ENCODE peak calls at places on chromosomes 1 and 21, in six cellular contexts. G is aorta; H is tibial nerve; J is Peyer's patch; O is CD8-positive, alpha-beta T cell; K is fibroblast of lung. C is an unnamed sample. For H3K4me1, the result is how much of the 10 kb centered on the place peaks cover.

GRCh38 chr1:214303538-214303937 is 22.6 kb downstream of the SMYD2 start:
- DNase-seq in O (no peak), J (no peak), G (no peak), K (peak), H (no peak), C (no peak)

GRCh38 chr1:107467286-107467685 is 326.4 kb downstream of the NTNG1 start:
- DNase-seq in H (no peak), J (no peak), G (no peak), O (no peak), K (no peak), C (no peak)

GRCh38 chr1:206679738-206680211 is 4.9 kb upstream of the MAPKAPK2 start:
- DNase-seq in G (no peak), H (no peak), J (no peak), K (no peak), O (no peak), C (no peak)

GRCh38 chr1:64228181-64228957 is 24.9 kb downstream of the UBE2U start:
- DNase-seq in J (no peak), O (no peak), G (no peak), H (no peak), K (no peak), C (no peak)

GRCh38 chr1:52288286-52288685 is 77.7 kb downstream of the CC2D1B start:
- DNase-seq in G (no peak), J (no peak), O (no peak), H (no peak), K (peak), C (no peak)

GRCh38 chr1:15691434-15692032 is 7.4 kb downstream of the PLEKHM2 start:
- DNase-seq in J (no peak), G (peak), H (no peak), O (no peak), K (peak), C (no peak)

GRCh38 chr1:1161078-1161682 is 12.5 kb upstream of the TTLL10 start:
- DNase-seq in K (no peak), O (no peak), G (no peak), J (no peak), H (no peak), C (no peak)

GRCh38 chr1:45498279-45498678 is 1.6 kb downstream of the CCDC163 start:
- DNase-seq in K (no peak), H (no peak), G (no peak), J (no peak), O (no peak), C (no peak)

GRCh38 chr1:214004014-214004413 is 16.2 kb downstream of the PROX1 start:
- DNase-seq in O (no peak), G (no peak), H (no peak), K (no peak), J (no peak), C (no peak)

GRCh38 chr1:53145619-53145941 is 3.1 kb upstream of the SLC1A7 start:
- DNase-seq in G (no peak), O (no peak), J (no peak), H (no peak), K (no peak), C (no peak)

GRCh38 chr1:78101514-78101913 is 55.7 kb downstream of the GIPC2 start:
- DNase-seq in H (peak), O (no peak), G (no peak), J (no peak), K (peak), C (no peak)

GRCh38 chr1:40352126-40352525 is 21.4 kb upstream of the SMAP2 start:
- DNase-seq in H (no peak), G (no peak), J (no peak), K (no peak), O (no peak), C (no peak)

GRCh38 chr1:89640440-89640839 is 7.5 kb downstream of the LRRC8C start:
- DNase-seq in G (no peak), H (no peak), K (no peak), O (no peak), J (no peak), C (no peak)

GRCh38 chr1:109501644-109502367 is 7.7 kb downstream of the AMIGO1 start:
- DNase-seq in G (no peak), H (no peak), O (no peak), K (no peak), J (no peak), C (no peak)

GRCh38 chr1:164092603-164093353 is 466.2 kb upstream of the PBX1 start:
- DNase-seq in O (no peak), H (no peak), G (no peak), J (no peak), K (peak), C (no peak)

GRCh38 chr21:41926068-41926806 is 27.6 kb downstream of the C2CD2 start:
- DNase-seq in H (no peak), J (no peak), G (no peak), K (peak), O (peak), C (peak)

GRCh38 chr1:25912076-25912831 is 6.0 kb upstream of the STMN1 start:
- DNase-seq in O (no peak), J (no peak), H (no peak), G (no peak), K (peak), C (no peak)

GRCh38 chr1:56506951-56507437 is 72.4 kb downstream of the PLPP3 start:
- DNase-seq in G (no peak), H (no peak), K (no peak), J (no peak), O (no peak), C (no peak)

GRCh38 chr1:111221633-111222286 is 5.8 kb upstream of the CHI3L2 start:
- DNase-seq in G (no peak), K (peak), O (peak), J (no peak), H (no peak), C (no peak)

GRCh38 chr1:99603699-99604595 is 42.0 kb upstream of the PALMD start:
- DNase-seq in J (no peak), K (peak), G (no peak), O (no peak), H (no peak), C (no peak)

GRCh38 chr1:36207339-36207738 is 16.9 kb upstream of the THRAP3 start:
- DNase-seq in J (no peak), G (peak), O (no peak), K (peak), H (peak), C (no peak)

GRCh38 chr1:218969021-218969420 is 204.7 kb upstream of the LYPLAL1 start:
- DNase-seq in G (no peak), K (no peak), H (no peak), O (no peak), J (no peak), C (no peak)

GRCh38 chr1:170267317-170267716 is 121.6 kb downstream of the NTMT2 start:
- DNase-seq in O (no peak), G (no peak), J (no peak), K (peak), H (no peak), C (no peak)

GRCh38 chr1:43868741-43869067 is 64.9 kb upstream of the ARTN start:
- DNase-seq in H (peak), O (no peak), K (peak), J (no peak), G (no peak), C (no peak)

GRCh38 chr1:47592296-47592975 is 154.6 kb downstream of the FOXD2 start:
- DNase-seq in J (peak), G (no peak), O (no peak), K (no peak), H (no peak), C (no peak)

GRCh38 chr1:109263234-109263596 is 13.9 kb downstream of the CELSR2 start:
- DNase-seq in G (no peak), K (no peak), O (no peak), J (no peak), H (no peak), C (no peak)

GRCh38 chr1:166956872-166957271 is 18.5 kb downstream of the ILDR2 start:
- DNase-seq in H (no peak), J (no peak), K (no peak), G (no peak), O (no peak), C (no peak)

GRCh38 chr1:187408217-187409004 is 579.7 kb downstream of the PLA2G4A start:
- DNase-seq in H (no peak), J (no peak), O (no peak), K (no peak), G (no peak), C (no peak)

GRCh38 chr1:3651939-3652537 is at the start of gene TP73:
- DNase-seq in G (peak), K (no peak), J (peak), H (no peak), O (no peak), C (no peak)

GRCh38 chr1:33429846-33430750 is 797 bp downstream of the PHC2 start:
- DNase-seq in H (no peak), G (peak), O (no peak), K (no peak), J (peak), C (peak)

GRCh38 chr1:96473791-96474452 is 247.7 kb upstream of the PTBP2 start:
- DNase-seq in J (no peak), O (no peak), G (no peak), K (no peak), H (no peak), C (no peak)

DNA sequence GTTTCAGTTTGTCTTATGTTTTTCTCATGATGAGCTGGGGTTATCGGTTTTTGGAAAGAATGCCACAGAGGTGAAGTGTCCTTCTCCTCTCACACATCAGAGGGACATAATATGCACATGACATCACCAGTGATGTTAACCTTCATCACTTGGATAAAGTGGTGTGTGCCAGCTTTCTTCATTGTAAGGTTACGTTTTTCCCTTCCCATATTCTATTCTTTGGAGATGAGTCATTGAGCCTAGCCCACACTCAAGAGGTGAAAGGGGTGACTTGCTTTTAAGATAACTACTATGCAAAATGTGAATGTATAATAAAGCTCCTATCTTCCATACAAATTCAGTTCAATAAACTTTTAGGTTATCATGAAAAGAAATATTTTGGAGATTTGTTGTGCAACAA is 36.7 kb upstream of the MAGI3 start:
- DNase-seq in H (no peak), O (no peak), G (no peak), J (no peak), K (no peak), C (no peak)
- H3K4me1 ChIP-seq in H (under half), O (under half), G (under half), J (under half), K (under half), C (under half)

GRCh38 chr1:21341022-21341421 is 50.8 kb upstream of the ECE1 start:
- DNase-seq in K (no peak), G (no peak), J (no peak), O (no peak), H (no peak), C (no peak)

GRCh38 chr1:21339402-21340229 is 49.4 kb upstream of the ECE1 start:
- DNase-seq in K (no peak), G (no peak), J (no peak), O (no peak), H (no peak), C (no peak)

GRCh38 chr1:21340230-21340564 is 49.9 kb upstream of the ECE1 start:
- DNase-seq in J (peak), H (no peak), K (no peak), O (no peak), G (peak), C (no peak)

GRCh38 chr1:21342961-21343838 is 52.9 kb upstream of the ECE1 start:
- DNase-seq in H (peak), K (no peak), O (peak), G (no peak), J (no peak), C (peak)

DNA sequence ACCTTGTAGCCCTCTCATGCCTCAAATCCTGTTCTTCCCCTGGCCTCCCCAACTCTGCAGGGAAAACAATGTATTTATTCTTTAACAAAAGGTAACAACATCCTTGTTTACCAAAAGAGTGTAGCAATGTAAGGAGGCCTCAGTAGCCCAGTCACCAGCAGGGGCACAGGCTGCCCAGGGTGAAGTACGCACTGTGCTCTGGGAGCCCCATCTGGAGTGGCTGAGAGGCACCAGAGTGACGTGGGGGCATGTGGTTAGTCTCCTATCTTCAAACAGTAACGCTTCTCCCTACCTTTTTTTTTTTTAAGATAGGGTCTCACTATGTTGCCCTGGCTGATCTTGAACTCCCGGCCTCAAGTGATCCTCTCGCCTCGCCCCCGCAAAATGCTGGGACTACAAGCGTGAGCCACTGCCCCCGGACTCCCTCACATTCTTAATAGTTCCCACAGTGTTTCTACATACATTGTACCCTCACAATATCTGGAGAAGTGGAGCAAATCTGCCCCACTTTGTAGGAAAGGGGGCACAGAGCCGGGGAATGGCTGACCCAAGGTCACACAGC is 51.3 kb upstream of the ECE1 start:
- DNase-seq in H (no peak), G (no peak), O (no peak), K (no peak), J (no peak), C (no peak)
- H3K4me1 ChIP-seq in H (half or more), G (under half), O (half or more), K (under half), J (under half), C (half or more)

GRCh38 chr1:70353038-70353437 is 1.5 kb downstream of the ANKRD13C start:
- DNase-seq in G (no peak), J (no peak), O (no peak), H (no peak), K (no peak), C (no peak)
- H3K4me1 ChIP-seq in G (under half), J (under half), O (under half), H (under half), K (under half), C (under half)

DNA sequence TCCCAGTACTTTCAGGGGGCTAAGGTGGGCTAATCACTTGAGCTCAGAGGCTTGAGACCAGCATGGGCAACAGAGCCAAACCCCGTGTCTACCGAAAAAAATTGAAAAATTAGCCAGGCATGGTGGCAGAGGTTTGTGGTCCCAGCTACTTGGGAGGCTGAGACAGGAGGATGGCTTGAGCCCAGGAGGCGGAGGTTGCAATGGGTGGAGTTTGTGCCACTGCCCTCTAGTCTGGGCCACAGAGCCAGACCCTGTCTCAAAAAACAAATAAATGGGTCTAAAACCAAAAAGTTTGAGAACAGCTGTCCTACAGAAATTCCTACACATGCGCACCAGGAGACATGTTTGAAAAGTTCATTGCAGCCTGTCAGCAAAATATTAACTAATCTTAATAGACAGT is 5.5 kb downstream of the SCAF4 start:
- DNase-seq in K (no peak), O (no peak), G (no peak), H (no peak), J (no peak), C (no peak)
- H3K4me1 ChIP-seq in K (under half), O (half or more), G (under half), H (under half), J (under half), C (half or more)

DNA sequence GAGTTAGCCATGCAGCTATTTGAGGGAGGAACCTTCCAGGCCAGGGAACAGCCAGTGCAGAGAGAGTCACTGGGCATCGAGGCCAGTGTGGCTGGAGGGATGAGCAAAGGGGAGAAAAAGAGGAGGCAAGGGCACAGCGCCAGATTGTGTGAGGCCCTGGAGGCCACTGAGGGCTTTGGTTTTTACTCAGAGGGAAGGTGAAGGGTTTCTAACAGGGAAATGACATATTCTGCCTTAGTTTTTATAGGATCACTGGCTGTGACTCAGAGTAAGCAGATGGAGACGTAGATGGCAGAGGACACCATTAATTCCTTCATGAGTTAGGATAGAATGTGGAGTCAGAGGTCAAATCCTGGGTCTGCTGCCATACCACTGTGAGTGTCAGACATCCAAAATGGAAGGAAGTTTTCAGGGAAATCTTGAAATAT is 32.9 kb downstream of the C1orf21 start:
- DNase-seq in J (no peak), O (no peak), K (peak), H (no peak), G (no peak), C (no peak)
- H3K4me1 ChIP-seq in J (under half), O (under half), K (under half), H (under half), G (under half), C (under half)

GRCh38 chr1:117611894-117612481 is 6.1 kb downstream of the TENT5C start:
- DNase-seq in G (no peak), J (no peak), K (no peak), H (no peak), O (no peak), C (no peak)
- H3K4me1 ChIP-seq in G (under half), J (under half), K (under half), H (under half), O (under half), C (half or more)

GRCh38 chr1:203011582-203011981 is 4.4 kb downstream of the TMEM183A start:
- DNase-seq in O (no peak), K (no peak), G (no peak), J (no peak), H (no peak), C (no peak)
- H3K4me1 ChIP-seq in O (under half), K (under half), G (under half), J (under half), H (under half), C (under half)

GRCh38 chr1:65965597-65965996 is 172.9 kb downstream of the PDE4B start:
- DNase-seq in G (no peak), K (no peak), H (no peak), J (no peak), O (no peak), C (no peak)
- H3K4me1 ChIP-seq in G (under half), K (under half), H (under half), J (under half), O (under half), C (under half)